ENCODE peak calls at places on chromosomes 6 and 20, in ten cellular contexts. G is fibroblast of pulmonary artery, H is mesendoderm, C is coronary artery, A is brain microvascular endothelial cell, O is cardiac fibroblast, J is foreskin fibroblast, F is left ventricle myocardium inferior, W is right lobe of liver, K is BJ. B is an unnamed sample.

GRCh38 chr6:4464638-4465037 is 311.6 kb upstream of the CDYL start:
- DNase-seq in G (no peak), H (no peak), C (no peak), A (no peak), O (no peak), J (no peak), F (no peak), W (no peak), K (no peak), B (no peak)

GRCh38 chr6:55713411-55713810 is 134.4 kb upstream of the HMGCLL1 start:
- DNase-seq in G (peak; percentile 18), H (no peak), C (no peak), A (peak; percentile 12), O (no peak), J (peak; percentile 59), F (no peak), W (no peak), K (no peak), B (peak; percentile 3)

GRCh38 chr6:134080171-134080795 is 27.9 kb upstream of the SLC2A12 start:
- DNase-seq in G (no peak), H (peak; percentile 68), C (no peak), A (peak; percentile 27), O (no peak), J (no peak), F (no peak), W (no peak), K (no peak), B (no peak)

GRCh38 chr6:19999319-20000191 is 162.4 kb downstream of the ID4 start:
- DNase-seq in G (peak; percentile 2), H (peak; percentile 53), C (no peak), A (peak; percentile 33), O (peak; percentile 1), J (no peak), F (no peak), W (no peak), K (no peak), B (peak; percentile 48)

GRCh38 chr20:11687546-11688292 is 230.0 kb upstream of the BTBD3 start:
- DNase-seq in G (no peak), H (no peak), C (no peak), A (no peak), O (no peak), J (no peak), F (no peak), W (no peak), K (no peak), B (peak; percentile 55)

GRCh38 chr20:2210646-2211556 is 84.9 kb upstream of the TGM3 start:
- DNase-seq in G (peak; percentile 89), H (peak; percentile 76), C (no peak), A (peak; percentile 53), O (peak; percentile 83), J (peak; percentile 85), F (peak; percentile 29), W (peak; percentile 40), K (peak; percentile 9), B (peak; percentile 37)

GRCh38 chr6:127606131-127606562 is 29.2 kb downstream of the C6orf58 start:
- DNase-seq in G (peak; percentile 54), H (peak; percentile 80), C (no peak), A (peak; percentile 44), O (peak; percentile 29), J (peak; percentile 16), F (no peak), W (no peak), K (no peak), B (peak; percentile 21)

GRCh38 chr6:80003841-80004198 is 629 bp upstream of the TTK start:
- DNase-seq in G (no peak), H (no peak), C (no peak), A (no peak), O (peak; percentile 55), J (peak; percentile 6), F (no peak), W (peak; percentile 17), K (no peak), B (no peak)

GRCh38 chr20:34675561-34675960 is 1.3 kb downstream of the PIGU start:
- DNase-seq in G (no peak), H (no peak), C (no peak), A (no peak), O (no peak), J (no peak), F (no peak), W (no peak), K (no peak), B (no peak)
- H3K4me3 ChIP-seq in G (no peak overlapping the region), H (no peak overlapping the region), C (no peak overlapping the region), A (no peak overlapping the region), O (no peak overlapping the region), J (no peak overlapping the region), F (peak overlapping the region; percentile 79), W (no peak overlapping the region), K (no peak overlapping the region), B (peak overlapping the region; percentile 74)

DNA sequence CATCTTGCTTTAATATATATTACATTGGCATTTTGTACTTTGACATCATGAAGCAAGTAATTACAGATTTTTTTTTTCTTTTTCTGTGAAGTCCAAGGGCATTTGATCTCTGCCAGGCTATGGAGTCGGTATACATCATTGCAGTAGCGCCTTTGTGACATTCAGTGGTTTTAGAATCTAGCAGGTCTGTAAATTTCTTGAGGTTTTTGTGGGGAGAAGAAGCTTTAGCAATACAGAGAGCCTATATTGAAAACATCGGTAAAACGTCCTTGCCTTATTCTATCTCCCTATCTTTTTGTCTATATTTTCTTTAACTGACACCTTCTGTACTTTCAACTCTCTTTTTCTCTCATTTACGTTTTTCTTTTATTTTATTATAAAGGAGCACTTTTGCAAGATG is 47.2 kb downstream of the DUSP22 start:
- DNase-seq in G (no peak), H (no peak), C (no peak), A (no peak), O (no peak), J (no peak), F (no peak), W (no peak), K (no peak), B (no peak)
- H3K4me3 ChIP-seq in G (no peak overlapping the region), H (no peak overlapping the region), C (no peak overlapping the region), A (no peak overlapping the region), O (no peak overlapping the region), J (no peak overlapping the region), F (no peak overlapping the region), W (no peak overlapping the region), K (no peak overlapping the region), B (no peak overlapping the region)

GRCh38 chr20:59493926-59494325 is 110.4 kb upstream of the PHACTR3 start:
- DNase-seq in G (no peak), H (no peak), C (no peak), A (no peak), O (no peak), J (no peak), F (no peak), W (no peak), K (no peak), B (no peak)

GRCh38 chr20:59495166-59495565 is 109.2 kb upstream of the PHACTR3 start:
- DNase-seq in G (no peak), H (no peak), C (no peak), A (no peak), O (no peak), J (no peak), F (no peak), W (no peak), K (no peak), B (no peak)

GRCh38 chr20:59498291-59498690 is 106.0 kb upstream of the PHACTR3 start:
- DNase-seq in G (no peak), H (no peak), C (no peak), A (no peak), O (no peak), J (no peak), F (no peak), W (no peak), K (no peak), B (no peak)

GRCh38 chr20:59499863-59500262 is 104.5 kb upstream of the PHACTR3 start:
- DNase-seq in G (no peak), H (no peak), C (no peak), A (no peak), O (no peak), J (no peak), F (no peak), W (no peak), K (no peak), B (no peak)

GRCh38 chr20:59495894-59496510 is 108.3 kb upstream of the PHACTR3 start:
- DNase-seq in G (peak; percentile 70), H (peak; percentile 76), C (no peak), A (peak; percentile 62), O (peak; percentile 72), J (peak; percentile 43), F (peak; percentile 59), W (peak; percentile 72), K (no peak), B (peak; percentile 67)
- H3K4me3 ChIP-seq in G (no peak overlapping the region), H (no peak overlapping the region), C (no peak overlapping the region), A (no peak overlapping the region), O (no peak overlapping the region), J (no peak overlapping the region), F (no peak overlapping the region), W (no peak overlapping the region), K (no peak overlapping the region), B (no peak overlapping the region)

DNA sequence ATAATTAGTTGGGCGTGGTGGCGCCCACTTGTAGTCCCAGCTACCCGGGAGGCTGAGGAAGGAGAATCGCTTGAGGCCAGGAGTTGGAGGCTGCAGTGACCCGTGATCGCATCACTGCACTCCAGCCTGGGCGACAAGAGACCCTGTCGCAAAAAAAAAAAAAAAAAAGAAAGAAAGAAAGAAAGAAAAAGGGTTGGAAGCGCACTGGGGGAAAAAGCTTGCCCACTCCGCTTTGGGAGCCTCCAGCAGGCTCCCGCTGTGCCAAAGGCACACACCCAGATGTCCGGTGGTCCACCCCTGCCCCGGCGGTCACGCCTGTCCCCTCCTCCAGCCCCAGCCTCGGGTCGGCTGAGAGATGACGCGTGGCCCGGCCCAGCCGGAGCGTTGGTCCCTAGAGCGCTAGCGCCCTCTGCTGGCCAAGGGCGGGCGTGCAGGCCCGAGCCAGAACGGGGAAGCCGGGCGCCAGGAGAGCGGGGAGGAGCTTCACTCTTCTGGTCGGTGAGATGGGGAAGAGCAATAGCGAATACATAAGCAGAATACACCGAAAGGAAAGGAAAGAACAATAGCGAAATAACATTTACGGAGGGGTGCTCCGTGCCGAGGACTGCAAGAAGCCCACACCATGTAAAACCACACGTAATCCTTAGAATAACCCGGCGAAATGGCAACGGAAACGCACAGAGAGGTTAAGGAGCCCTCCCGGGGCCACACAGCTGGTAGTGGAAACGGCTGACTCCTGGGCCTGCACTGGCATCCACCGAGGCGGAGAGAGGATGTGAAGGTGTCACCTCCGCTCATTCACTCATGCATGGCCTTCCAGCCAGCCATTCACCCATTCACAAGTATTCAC is 41.7 kb downstream of the UBE2V1 start:
- DNase-seq in G (peak; percentile 79), H (peak; percentile 87), C (peak; percentile 91), A (peak; percentile 63), O (peak; percentile 81), J (peak; percentile 64), F (peak; percentile 89), W (peak; percentile 91), K (no peak), B (peak; percentile 81)
- H3K4me3 ChIP-seq in G (peak overlapping the region; percentile 50), H (no peak overlapping the region), C (peak overlapping the region; percentile 62), A (peak overlapping the region; percentile 44), O (peak overlapping the region; percentile 48), J (peak overlapping the region; percentile 55), F (peak overlapping the region; percentile 59), W (no peak overlapping the region), K (peak overlapping the region; percentile 30), B (peak overlapping the region; percentile 38)

DNA sequence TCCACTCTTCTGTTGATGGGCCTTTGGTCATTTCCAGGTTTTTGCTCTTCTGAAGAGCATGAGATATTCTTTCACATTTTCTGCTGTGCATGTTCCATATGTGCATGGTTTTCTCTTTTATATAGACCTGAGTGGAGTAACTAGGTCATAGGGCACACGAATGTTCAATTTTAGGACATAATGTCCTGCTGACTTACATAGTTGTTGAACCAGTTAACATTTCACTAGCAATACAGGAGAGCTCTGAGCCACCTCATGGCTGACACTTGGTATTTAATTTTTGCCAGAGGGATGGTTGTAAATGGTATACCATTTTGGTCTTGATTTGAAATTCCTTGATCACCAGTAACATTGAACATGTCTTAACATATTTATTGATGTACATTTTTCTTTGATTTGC is 38.2 kb downstream of the IGF2R start:
- DNase-seq in G (no peak), H (no peak), C (no peak), A (no peak), O (no peak), J (no peak), F (no peak), W (no peak), K (no peak), B (no peak)
- H3K4me3 ChIP-seq in G (no peak overlapping the region), H (no peak overlapping the region), C (no peak overlapping the region), A (no peak overlapping the region), O (no peak overlapping the region), J (no peak overlapping the region), F (no peak overlapping the region), W (no peak overlapping the region), K (no peak overlapping the region), B (no peak overlapping the region)

B was measured in A549.